ENCODE peak calls at places on chromosomes 6 and 20, in five cellular contexts. V, I, T, E and G are unnamed samples.

GRCh38 chr20:4809707-4810106 is 88.0 kb downstream of the PRND start:
- DNase-seq in V (no peak), I (peak; percentile 49), T (no peak), E (no peak), G (no peak)

GRCh38 chr20:18430172-18430826 is 36.5 kb downstream of the DZANK1 start:
- DNase-seq in V (no peak), I (no peak), T (no peak), E (no peak), G (no peak)

GRCh38 chr6:163814494-163815364 is 400.2 kb downstream of the QKI start:
- DNase-seq in V (peak; percentile 28), I (peak; percentile 34), T (no peak), E (no peak), G (no peak)

GRCh38 chr6:124995131-124995530 is 32.9 kb downstream of the RNF217 start:
- DNase-seq in V (no peak), I (no peak), T (no peak), E (no peak), G (no peak)

GRCh38 chr6:158905277-158905676 is 86.1 kb upstream of the EZR start:
- DNase-seq in V (no peak), I (no peak), T (peak; percentile 42), E (no peak), G (no peak)

GRCh38 chr20:53165452-53165851 is 193.3 kb downstream of the TSHZ2 start:
- DNase-seq in V (no peak), I (no peak), T (no peak), E (no peak), G (no peak)

GRCh38 chr6:26286168-26286854 is 78.7 kb upstream of the BTN3A2 start:
- DNase-seq in V (no peak), I (no peak), T (peak; percentile 49), E (peak; percentile 63), G (no peak)

GRCh38 chr6:106527111-106527510 is 102.2 kb downstream of the RTN4IP1 start:
- DNase-seq in V (no peak), I (no peak), T (no peak), E (no peak), G (no peak)

GRCh38 chr6:33799714-33800113 is 4.1 kb downstream of the MLN start:
- DNase-seq in V (no peak), I (no peak), T (no peak), E (no peak), G (no peak)

GRCh38 chr20:13581451-13581850 is 57.3 kb downstream of the TASP1 start:
- DNase-seq in V (no peak), I (no peak), T (no peak), E (no peak), G (no peak)

GRCh38 chr6:4412488-4412887 is 277.1 kb upstream of the ECI2 start:
- DNase-seq in V (no peak), I (no peak), T (no peak), E (no peak), G (no peak)

GRCh38 chr6:139474145-139475108 is 100.0 kb upstream of the CITED2 start:
- DNase-seq in V (peak; percentile 12), I (no peak), T (peak; percentile 31), E (no peak), G (no peak)

GRCh38 chr6:112202639-112203341 is 51.6 kb downstream of the LAMA4 start:
- DNase-seq in V (no peak), I (peak; percentile 7), T (no peak), E (no peak), G (no peak)

GRCh38 chr6:73062837-73063236 is 162.5 kb downstream of the KHDC1L start:
- DNase-seq in V (no peak), I (no peak), T (no peak), E (no peak), G (no peak)

GRCh38 chr6:85865665-85866372 is 223.1 kb upstream of the SYNCRIP start:
- DNase-seq in V (no peak), I (no peak), T (no peak), E (peak; percentile 74), G (no peak)

GRCh38 chr6:50390416-50390815 is 322.9 kb upstream of the TFAP2D start:
- DNase-seq in V (no peak), I (no peak), T (no peak), E (no peak), G (no peak)

GRCh38 chr20:59425572-59425971 is 125.2 kb downstream of the EDN3 start:
- DNase-seq in V (no peak), I (no peak), T (no peak), E (no peak), G (no peak)

GRCh38 chr20:418858-419365 is 10.8 kb downstream of the RBCK1 start:
- DNase-seq in V (no peak), I (no peak), T (no peak), E (no peak), G (no peak)

GRCh38 chr6:411402-412145 is 20.0 kb downstream of the IRF4 start:
- DNase-seq in V (no peak), I (no peak), T (no peak), E (no peak), G (no peak)

GRCh38 chr20:5735845-5736530 is 14.2 kb upstream of the SHLD1 start:
- DNase-seq in V (no peak), I (no peak), T (no peak), E (no peak), G (no peak)

GRCh38 chr6:99612551-99613397 is 6.1 kb downstream of the PRDM13 start:
- DNase-seq in V (no peak), I (no peak), T (no peak), E (no peak), G (no peak)

GRCh38 chr6:29521006-29521680 is 33.4 kb upstream of the MAS1L start:
- DNase-seq in V (no peak), I (no peak), T (no peak), E (no peak), G (no peak)

DNA sequence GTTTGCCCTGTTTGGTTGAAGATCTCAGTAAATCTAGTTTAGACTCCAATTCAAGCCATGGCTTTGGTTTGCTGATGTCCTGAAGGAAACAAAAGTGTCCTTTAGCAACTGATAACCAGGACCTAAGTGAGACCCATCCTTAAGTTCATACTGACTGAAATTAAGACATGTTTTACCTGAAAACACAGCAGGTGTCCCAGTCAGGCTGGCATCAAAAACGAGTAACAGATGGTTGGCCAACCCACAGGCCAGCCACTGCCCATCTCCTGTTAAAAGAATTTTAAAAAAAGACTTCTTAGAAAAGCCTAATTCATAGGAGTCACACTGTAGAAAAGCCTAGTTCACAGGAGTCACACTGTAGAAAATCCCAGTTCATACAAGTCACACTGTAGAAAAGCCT is 58.3 kb downstream of the WDR27 start:
- DNase-seq in V (no peak), I (no peak), T (no peak), E (no peak), G (no peak)
- TF ChIP-seq TAF1 in V (no peak), I (no peak), T (no peak), E (no peak), G (no peak)

DNA sequence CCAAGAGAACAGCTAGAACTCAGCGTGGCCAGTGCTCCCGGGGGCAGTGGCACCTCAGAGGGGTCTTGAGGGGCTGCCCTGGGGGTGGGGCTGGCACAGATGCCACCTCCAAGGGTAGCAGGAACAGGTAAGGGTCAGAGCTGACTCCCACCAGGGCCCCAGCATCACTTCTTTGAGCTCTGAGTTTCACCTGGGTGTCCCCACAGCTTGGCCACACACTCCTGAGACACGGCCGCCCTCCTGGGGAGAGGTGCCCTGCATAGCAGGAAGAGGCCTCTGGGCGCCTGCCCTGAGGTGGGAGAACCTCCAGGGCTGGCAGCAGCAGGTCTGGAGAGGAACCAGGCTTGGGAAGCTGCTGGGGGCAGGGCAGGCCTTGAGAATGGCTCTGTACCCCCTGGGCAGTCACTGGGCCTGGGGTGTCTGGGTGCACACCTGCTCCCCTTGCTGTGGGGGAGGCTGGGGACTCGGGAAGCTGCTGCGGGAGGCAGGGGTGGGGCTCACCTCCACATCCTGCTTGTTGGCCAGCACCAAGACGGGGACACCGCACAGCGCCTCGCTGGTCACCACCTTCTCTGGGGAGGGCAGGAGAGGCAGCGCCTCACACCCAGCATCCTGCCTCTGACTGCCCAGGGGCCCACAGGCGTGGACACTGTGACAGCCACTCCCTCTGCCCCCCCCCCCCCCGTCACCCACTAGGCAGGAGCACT is 5.0 kb downstream of the TNFRSF6B start:
- DNase-seq in V (peak; percentile 17), I (no peak), T (no peak), E (no peak), G (peak; percentile 17)
- TF ChIP-seq POLR2A in V (no peak), I (no peak), T (peak; percentile 56), E (no peak), G (peak; percentile 10)

GRCh38 chr6:166903500-166903899 is 52.9 kb downstream of the RNASET2 start:
- DNase-seq in V (no peak), I (no peak), T (no peak), E (no peak), G (no peak)

GRCh38 chr6:166905013-166905412 is 51.3 kb downstream of the RNASET2 start:
- DNase-seq in V (no peak), I (no peak), T (no peak), E (no peak), G (no peak)

GRCh38 chr6:166903027-166903426 is 53.3 kb downstream of the RNASET2 start:
- DNase-seq in V (no peak), I (no peak), T (no peak), E (no peak), G (no peak)

GRCh38 chr6:166905505-166906134 is 50.7 kb downstream of the RNASET2 start:
- DNase-seq in V (no peak), I (no peak), T (no peak), E (no peak), G (no peak)

GRCh38 chr6:166904101-166904746 is 52.1 kb downstream of the RNASET2 start:
- DNase-seq in V (no peak), I (no peak), T (no peak), E (no peak), G (no peak)
- TF ChIP-seq TAF1 in V (no peak), I (no peak), T (no peak), E (no peak), G (no peak)

GRCh38 chr6:12818324-12818723 is 101.8 kb downstream of the PHACTR1 start:
- DNase-seq in V (no peak), I (no peak), T (no peak), E (no peak), G (no peak)

GRCh38 chr6:12827921-12828320 is 111.4 kb downstream of the PHACTR1 start:
- DNase-seq in V (no peak), I (no peak), T (no peak), E (no peak), G (no peak)

DNA sequence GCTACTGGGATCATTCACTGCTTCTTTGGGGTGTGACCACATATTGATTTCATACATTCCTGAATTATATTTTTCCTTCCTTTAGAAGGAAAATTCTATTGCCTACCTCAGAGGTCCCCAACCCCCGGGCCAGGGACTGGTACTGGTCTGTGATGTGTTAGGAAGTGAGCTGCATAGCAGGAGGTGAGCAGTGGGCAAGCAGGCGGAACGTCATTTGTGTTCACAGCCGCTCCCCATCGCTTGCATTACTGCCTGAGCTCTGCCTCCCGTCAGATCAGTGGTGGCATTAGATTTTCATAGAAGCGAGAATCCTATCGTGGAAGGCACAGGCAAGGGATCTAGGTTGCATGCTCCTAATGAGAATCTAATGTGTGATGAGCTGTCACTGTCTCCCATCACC is 107.3 kb downstream of the PHACTR1 start:
- DNase-seq in V (no peak), I (no peak), T (no peak), E (no peak), G (no peak)
- TF ChIP-seq POLR2A in V (no peak), I (no peak), T (no peak), E (no peak), G (no peak)

DNA sequence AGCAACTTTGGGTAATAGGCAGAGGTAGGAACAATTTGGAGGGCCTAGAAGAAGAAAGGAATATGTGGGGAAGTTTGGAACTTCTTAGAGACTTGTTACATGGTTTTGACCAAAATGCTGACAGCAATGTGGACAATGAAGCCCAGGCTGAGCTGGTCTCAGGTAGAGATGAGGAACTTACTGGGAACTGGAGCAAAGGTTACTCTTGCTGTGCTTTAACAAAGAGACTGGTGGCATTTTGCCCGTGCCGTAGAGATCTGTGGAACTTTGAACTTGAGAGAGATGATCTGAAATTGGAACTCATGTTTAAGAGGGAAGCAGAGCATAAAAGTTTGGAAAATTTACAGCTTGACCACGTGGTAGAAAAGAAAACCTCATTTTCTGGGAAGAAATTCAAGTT is 28.3 kb upstream of the TMEM200A start:
- DNase-seq in V (no peak), I (no peak), T (no peak), E (peak; percentile 12), G (no peak)
- TF ChIP-seq TAF1 in V (no peak), I (no peak), T (no peak), E (no peak), G (no peak)